ENCODE peak calls at places on chromosomes 11 and 22, in five cellular contexts. D is RCC 7860, H is NCI-H146, Q is HFFc6, F is stromal cell of bone marrow. A is an unnamed sample.

GRCh38 chr11:102932678-102933077 is 22.9 kb downstream of the MMP13 start:
- DNase-seq in D (no peak), H (no peak), Q (no peak), F (no peak), A (no peak)

GRCh38 chr11:3684129-3684685 is 13.0 kb upstream of the CHRNA10 start:
- DNase-seq in D (no peak), H (no peak), Q (no peak), F (no peak), A (no peak)

GRCh38 chr22:32708835-32709234 is 92.7 kb upstream of the TIMP3 start:
- DNase-seq in D (no peak), H (no peak), Q (peak; percentile 92), F (no peak), A (no peak)

GRCh38 chr11:79412761-79413160 is 28.1 kb downstream of the TENM4 start:
- DNase-seq in D (no peak), H (no peak), Q (no peak), F (no peak), A (no peak)

GRCh38 chr11:1049911-1050580 is 13.5 kb upstream of the MUC6 start:
- DNase-seq in D (no peak), H (no peak), Q (no peak), F (no peak), A (peak; percentile 73)

GRCh38 chr11:117039897-117040296 is 58.3 kb downstream of the SIK3 start:
- DNase-seq in D (no peak), H (no peak), Q (no peak), F (no peak), A (no peak)

GRCh38 chr22:30717331-30717921 is 22.8 kb downstream of the OSBP2 start:
- DNase-seq in D (peak; percentile 45), H (no peak), Q (peak; percentile 78), F (peak; percentile 72), A (no peak)

GRCh38 chr11:65927904-65928397 is 8.7 kb downstream of the DRAP1 start:
- DNase-seq in D (no peak), H (no peak), Q (no peak), F (no peak), A (peak; percentile 89)

GRCh38 chr22:36439481-36440271 is 41.8 kb downstream of the TXN2 start:
- DNase-seq in D (peak; percentile 77), H (no peak), Q (peak; percentile 79), F (peak; percentile 80), A (no peak)

GRCh38 chr11:32172771-32173170 is 81.9 kb downstream of the RCN1 start:
- DNase-seq in D (no peak), H (peak; percentile 6), Q (peak; percentile 2), F (peak; percentile 10), A (no peak)

GRCh38 chr11:108958446-108959123 is 293.7 kb downstream of the DDX10 start:
- DNase-seq in D (peak; percentile 42), H (no peak), Q (peak; percentile 62), F (peak; percentile 68), A (no peak)

GRCh38 chr11:44564653-44565007 is 833 bp upstream of the CD82 start:
- DNase-seq in D (peak; percentile 68), H (peak; percentile 70), Q (peak; percentile 84), F (peak; percentile 84), A (peak; percentile 90)

GRCh38 chr22:35310556-35311550 is 11.2 kb downstream of the TOM1 start:
- DNase-seq in D (no peak), H (no peak), Q (no peak), F (no peak), A (peak; percentile 68)

A was measured in spleen.